ENCODE peak calls at places on chromosomes 5 and 9, in seven cellular contexts. U is stomach; T is neural crest cell; A is endothelial cell of umbilical vein; J is CD4-positive, alpha-beta T cell; M is choroid plexus epithelial cell; F is brain microvascular endothelial cell. Q is an unnamed sample.
A peak's percentile ranks its signal among the peaks of the same experiment; 100 is the strongest.

GRCh38 chr5:149093625-149094024 is 30.8 kb upstream of the SH3TC2 start:
- DNase-seq in U (no peak), T (no peak), A (no peak), J (no peak), M (no peak), F (no peak), Q (no peak)

GRCh38 chr5:138944527-138945322 is 69.6 kb upstream of the LRRTM2 start:
- DNase-seq in U (peak; percentile 19), T (no peak), A (no peak), J (no peak), M (no peak), F (no peak), Q (no peak)

GRCh38 chr5:28766565-28767158 is 1728.3 kb upstream of the CDH9 start:
- DNase-seq in U (no peak), T (peak; percentile 5), A (peak; percentile 6), J (no peak), M (peak; percentile 84), F (peak; percentile 36), Q (peak; percentile 24)

GRCh38 chr5:172770374-172770674 is 671 bp downstream of the DUSP1 start:
- DNase-seq in U (no peak), T (no peak), A (no peak), J (peak; percentile 23), M (no peak), F (no peak), Q (no peak)

GRCh38 chr9:17928768-17929167 is 349.9 kb downstream of the SH3GL2 start:
- DNase-seq in U (no peak), T (no peak), A (no peak), J (no peak), M (no peak), F (no peak), Q (no peak)

GRCh38 chr9:13896047-13896446 is 417.9 kb downstream of the NFIB start:
- DNase-seq in U (no peak), T (no peak), A (peak; percentile 78), J (no peak), M (no peak), F (no peak), Q (peak; percentile 28)

GRCh38 chr5:140114341-140115185 is 654 bp downstream of the PURA start:
- DNase-seq in U (peak; percentile 70), T (peak; percentile 49), A (peak; percentile 71), J (peak; percentile 23), M (peak; percentile 76), F (peak; percentile 47), Q (peak; percentile 64)

GRCh38 chr9:90167920-90168319 is 474.7 kb downstream of the DIRAS2 start:
- DNase-seq in U (no peak), T (no peak), A (no peak), J (no peak), M (no peak), F (no peak), Q (no peak)

GRCh38 chr9:127637322-127637847 is 25.3 kb downstream of the STXBP1 start:
- DNase-seq in U (no peak), T (no peak), A (peak; percentile 44), J (no peak), M (peak; percentile 88), F (peak; percentile 46), Q (peak; percentile 90)

GRCh38 chr9:114687034-114687433 is 5.0 kb upstream of the TEX48 start:
- DNase-seq in U (no peak), T (no peak), A (no peak), J (no peak), M (peak; percentile 60), F (peak; percentile 9), Q (peak; percentile 68)

GRCh38 chr5:42360641-42361320 is 62.5 kb upstream of the GHR start:
- DNase-seq in U (no peak), T (no peak), A (no peak), J (no peak), M (peak; percentile 3), F (no peak), Q (no peak)

GRCh38 chr9:109035684-109036423 is 22.6 kb upstream of the CTNNAL1 start:
- DNase-seq in U (peak; percentile 65), T (no peak), A (peak; percentile 94), J (no peak), M (peak; percentile 92), F (peak; percentile 52), Q (peak; percentile 63)

GRCh38 chr9:68740561-68740960 is 35.5 kb downstream of the PIP5K1B start:
- DNase-seq in U (peak; percentile 44), T (no peak), A (no peak), J (no peak), M (no peak), F (no peak), Q (no peak)

GRCh38 chr9:136122425-136123383 is 4.0 kb upstream of the TMEM250 start:
- DNase-seq in U (peak; percentile 83), T (peak; percentile 85), A (peak; percentile 59), J (peak; percentile 55), M (peak; percentile 42), F (peak; percentile 20), Q (no peak)

GRCh38 chr5:33939863-33940262 is 3.7 kb downstream of the RXFP3 start:
- DNase-seq in U (no peak), T (no peak), A (no peak), J (no peak), M (peak; percentile 73), F (peak; percentile 39), Q (peak; percentile 27)

GRCh38 chr9:129270205-129270604 is 92.1 kb upstream of the IER5L start:
- DNase-seq in U (peak; percentile 27), T (no peak), A (no peak), J (no peak), M (no peak), F (no peak), Q (no peak)

GRCh38 chr5:113682497-113683136 is 169.1 kb downstream of the YTHDC2 start:
- DNase-seq in U (no peak), T (no peak), A (peak; percentile 18), J (no peak), M (peak; percentile 22), F (no peak), Q (no peak)

GRCh38 chr9:94613003-94613402 is 19.4 kb upstream of the FBP2 start:
- DNase-seq in U (no peak), T (no peak), A (no peak), J (no peak), M (peak; percentile 19), F (no peak), Q (no peak)

GRCh38 chr5:72018158-72018803 is 89.0 kb upstream of the MAP1B start:
- DNase-seq in U (peak; percentile 62), T (peak; percentile 65), A (peak; percentile 64), J (peak; percentile 23), M (peak; percentile 78), F (peak; percentile 76), Q (peak; percentile 40)

GRCh38 chr9:18890372-18890771 is 142.6 kb downstream of the SAXO1 start:
- DNase-seq in U (no peak), T (no peak), A (peak; percentile 16), J (no peak), M (peak; percentile 84), F (peak; percentile 69), Q (peak; percentile 46)

GRCh38 chr9:100525563-100525962 is 52.3 kb upstream of the CAVIN4 start:
- DNase-seq in U (no peak), T (no peak), A (no peak), J (no peak), M (no peak), F (peak; percentile 7), Q (no peak)

GRCh38 chr5:16619136-16619535 is 2.3 kb upstream of the RETREG1 start:
- DNase-seq in U (no peak), T (no peak), A (no peak), J (no peak), M (no peak), F (no peak), Q (no peak)

GRCh38 chr9:93861736-93862358 is 93.3 kb downstream of the BARX1 start:
- DNase-seq in U (no peak), T (no peak), A (no peak), J (no peak), M (no peak), F (no peak), Q (no peak)

GRCh38 chr9:73441890-73442818 is 290.5 kb downstream of the ANXA1 start:
- DNase-seq in U (no peak), T (no peak), A (no peak), J (no peak), M (peak; percentile 40), F (peak; percentile 0), Q (peak; percentile 23)

GRCh38 chr9:4979224-4979623 is 5.8 kb upstream of the JAK2 start:
- DNase-seq in U (no peak), T (no peak), A (no peak), J (no peak), M (peak; percentile 55), F (no peak), Q (no peak)

GRCh38 chr9:36862206-36863145 is 171.6 kb downstream of the PAX5 start:
- DNase-seq in U (peak; percentile 62), T (peak; percentile 60), A (peak; percentile 40), J (no peak), M (peak; percentile 65), F (peak; percentile 42), Q (peak; percentile 15)

GRCh38 chr9:135309763-135310125 is 169.8 kb upstream of the PPP1R26 start:
- DNase-seq in U (no peak), T (no peak), A (no peak), J (no peak), M (no peak), F (no peak), Q (no peak)

GRCh38 chr5:75016896-75017295 is 35.5 kb downstream of the GCNT4 start:
- DNase-seq in U (no peak), T (no peak), A (no peak), J (no peak), M (no peak), F (no peak), Q (no peak)
- TF ChIP-seq CTCF in U (no peak), T (no peak), A (no peak), J (no peak), M (no peak), F (no peak), Q (no peak)

DNA sequence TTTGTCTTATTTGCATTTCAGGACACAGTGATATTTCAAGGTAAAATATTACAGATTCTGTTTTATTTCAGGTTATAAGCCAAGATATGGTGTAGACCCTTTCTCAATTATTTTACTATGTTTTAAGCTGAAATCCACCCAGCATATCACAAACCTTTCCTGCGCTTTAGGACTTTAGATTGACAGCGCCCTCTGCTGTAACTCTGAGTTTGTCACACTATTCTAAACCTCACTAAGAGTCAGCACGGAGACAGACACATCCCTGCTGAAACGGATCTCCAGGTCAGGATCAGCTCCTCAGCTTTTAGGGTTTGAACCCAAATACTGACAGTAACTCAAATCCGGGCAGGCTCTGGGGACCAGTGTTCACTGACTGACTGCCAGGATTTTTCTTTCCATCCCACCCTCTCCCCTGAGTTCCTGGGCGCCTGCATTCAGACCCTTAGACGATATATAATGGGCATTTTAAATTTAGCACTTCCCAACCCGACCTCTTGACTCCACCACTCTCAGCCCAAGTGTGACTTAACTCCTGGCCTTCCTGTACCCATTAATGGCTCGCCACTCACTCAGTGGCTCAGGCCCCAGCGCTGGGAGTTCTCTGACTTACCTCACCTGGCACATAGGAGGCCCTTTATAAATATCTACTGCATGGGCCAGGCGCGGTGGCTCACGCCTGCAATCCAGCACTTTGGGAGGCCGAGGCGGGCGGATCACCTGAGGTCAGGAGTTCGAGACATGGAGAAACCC is 33.5 kb downstream of the TLX3 start:
- DNase-seq in U (peak; percentile 40), T (peak; percentile 58), A (peak; percentile 64), J (no peak), M (peak; percentile 84), F (peak; percentile 65), Q (peak; percentile 37)
- TF ChIP-seq CTCF in U (peak; percentile 35), T (peak; percentile 84), A (peak; percentile 57), J (peak; percentile 31), M (peak; percentile 82), F (peak; percentile 77), Q (peak; percentile 68)

GRCh38 chr9:33264473-33265177 is at the start of the genes BAG1 and CHMP5:
- DNase-seq in U (peak; percentile 100), T (peak; percentile 99), A (peak; percentile 100), J (peak; percentile 100), M (peak; percentile 100), F (peak; percentile 99), Q (peak; percentile 99)
- TF ChIP-seq CTCF in U (no peak), T (peak; percentile 44), A (peak; percentile 9), J (no peak), M (peak; percentile 54), F (peak; percentile 58), Q (peak; percentile 11)

GRCh38 chr5:6831678-6832077 is 118.4 kb downstream of the TENT4A start:
- DNase-seq in U (no peak), T (no peak), A (no peak), J (no peak), M (no peak), F (no peak), Q (no peak)
- TF ChIP-seq CTCF in U (no peak), T (no peak), A (no peak), J (no peak), M (no peak), F (no peak), Q (no peak)